ENCODE peak calls at places on chromosomes 4 and X, in four cellular contexts. O is K562, J is GM12878, W is HL-60. I is an unnamed sample.

GRCh38 chr4:2931765-2932560 is 31.2 kb downstream of the NOP14 start:
- DNase-seq in O (no peak), J (peak), W (peak), I (peak)

GRCh38 chrX:46624090-46624786 is 50.7 kb downstream of the CHST7 start:
- DNase-seq in O (no peak), J (no peak), W (no peak), I (no peak)

GRCh38 chr4:30847157-30847556 is 127.0 kb downstream of the PCDH7 start:
- DNase-seq in O (no peak), J (no peak), W (no peak), I (no peak)

GRCh38 chr4:168713193-168713592 is 216.3 kb downstream of the PALLD start:
- DNase-seq in O (no peak), J (no peak), W (no peak), I (no peak)

GRCh38 chrX:9921407-9921806 is 45.8 kb upstream of the CLDN34 start:
- DNase-seq in O (no peak), J (no peak), W (no peak), I (no peak)

GRCh38 chr4:154779362-154779947 is 1.6 kb upstream of the RBM46 start:
- DNase-seq in O (no peak), J (no peak), W (no peak), I (no peak)

GRCh38 chr4:10738826-10739489 is 54.4 kb upstream of the CLNK start:
- DNase-seq in O (no peak), J (no peak), W (no peak), I (no peak)

GRCh38 chr4:137881641-137882040 is 349.3 kb upstream of the PCDH18 start:
- DNase-seq in O (no peak), J (no peak), W (no peak), I (no peak)

GRCh38 chr4:8840006-8840793 is 31.4 kb downstream of the HMX1 start:
- DNase-seq in O (no peak), J (no peak), W (no peak), I (no peak)

GRCh38 chr4:82097504-82097903 is 276.3 kb downstream of the HNRNPD start:
- DNase-seq in O (no peak), J (no peak), W (no peak), I (no peak)

GRCh38 chrX:25858273-25858880 is 279.8 kb upstream of the MAGEB18 start:
- DNase-seq in O (no peak), J (no peak), W (no peak), I (no peak)

GRCh38 chrX:155767101-155767878 is 113.9 kb upstream of the VAMP7 start:
- DNase-seq in O (peak), J (peak), W (no peak), I (no peak)

GRCh38 chrX:35664838-35665237 is 133.3 kb upstream of the MAGEB16 start:
- DNase-seq in O (no peak), J (no peak), W (no peak), I (no peak)

DNA sequence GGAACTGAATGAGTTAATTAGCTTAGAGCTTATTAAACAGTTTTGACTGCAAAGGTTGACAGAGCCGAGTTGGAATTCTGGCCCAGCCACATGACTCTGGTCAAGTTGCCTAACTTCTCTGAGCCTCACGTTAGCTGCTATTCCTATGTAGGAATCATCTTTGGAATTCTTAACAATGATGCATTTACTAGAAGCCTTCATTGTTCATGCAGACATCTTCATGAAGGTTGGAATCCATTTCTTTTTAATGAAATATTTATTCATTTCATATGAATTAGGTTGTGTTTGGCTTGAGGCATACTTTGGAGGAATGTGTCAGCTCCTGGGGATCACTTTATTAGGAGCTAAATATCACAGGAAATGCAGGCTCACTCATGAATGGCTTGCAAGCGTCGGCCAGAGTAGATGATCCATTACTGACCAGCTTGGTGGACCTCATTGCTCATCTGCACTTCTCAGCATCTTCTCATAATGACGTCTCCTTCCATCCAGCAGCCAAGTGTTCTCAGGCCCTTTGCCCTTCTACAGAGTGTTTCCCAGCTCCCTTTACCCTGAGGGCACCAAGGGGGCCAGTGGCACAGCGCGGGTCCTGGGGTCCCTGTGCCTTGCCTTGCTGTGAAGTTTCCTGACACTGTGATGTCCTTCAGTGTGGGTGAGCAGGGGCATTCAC is 106.6 kb downstream of the STK32B start:
- DNase-seq in O (no peak), J (no peak), W (no peak), I (no peak)
- TF ChIP-seq SPI1 in O (no peak), J (no peak), W (no peak), I (no peak)

DNA sequence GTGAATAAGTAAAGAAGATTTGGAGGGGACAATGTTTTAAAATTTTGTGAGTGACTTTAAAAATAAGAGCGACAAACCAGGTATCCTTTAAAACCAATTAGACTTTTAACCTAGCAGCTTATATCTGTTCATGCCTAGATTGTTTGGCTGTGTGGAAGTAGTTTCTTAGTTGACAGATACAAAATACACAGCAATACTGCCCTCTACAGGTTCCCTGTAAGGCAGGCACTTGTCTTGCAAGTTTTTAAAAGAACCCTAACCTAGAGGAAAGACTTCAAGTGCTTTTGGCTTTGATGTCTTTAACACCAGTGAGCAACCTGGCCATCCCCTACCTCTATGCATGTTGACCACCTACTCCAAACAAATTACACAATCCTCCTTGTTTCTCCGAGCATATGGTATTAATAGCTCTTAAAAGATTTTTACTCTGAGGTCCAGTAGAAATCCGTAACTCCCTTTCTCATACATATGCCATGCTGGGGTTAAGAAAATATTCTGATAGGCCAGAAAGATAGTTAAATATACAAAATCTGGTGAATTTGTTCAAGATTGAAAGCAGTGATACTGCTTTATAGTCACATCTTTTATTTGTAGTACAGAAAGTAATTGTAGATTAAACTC is 273.0 kb downstream of the ARHGAP24 start:
- DNase-seq in O (peak), J (no peak), W (peak), I (peak)
- TF ChIP-seq SPI1 in O (no peak), J (no peak), W (no peak), I (no peak)

GRCh38 chrX:134338527-134338926 is 101.5 kb downstream of the CCDC160 start:
- DNase-seq in O (no peak), J (peak), W (no peak), I (no peak)
- TF ChIP-seq SPI1 in O (no peak), J (no peak), W (no peak), I (no peak)

GRCh38 chr4:147117400-147117799 is 171.7 kb upstream of the TTC29 start:
- DNase-seq in O (no peak), J (no peak), W (no peak), I (no peak)
- TF ChIP-seq SPI1 in O (no peak), J (no peak), W (no peak), I (no peak)